ENCODE peak calls at places on chromosomes 3 and 15, in four cellular contexts. R is GM23338, D is A549, Q is upper lobe of right lung. N is an unnamed sample.

GRCh38 chr15:40240619-40241304 is 1.9 kb downstream of the PAK6 start:
- DNase-seq in D (no peak), Q (peak), R (no peak), N (no peak)

GRCh38 chr3:110711130-110711832 is 360.3 kb upstream of the NECTIN3 start:
- DNase-seq in D (no peak), Q (no peak), R (no peak), N (no peak)

GRCh38 chr15:77013786-77014136 is 18.8 kb downstream of the PSTPIP1 start:
- DNase-seq in Q (no peak), D (no peak), R (no peak), N (no peak)

GRCh38 chr3:55244247-55244646 is 242.9 kb downstream of the WNT5A start:
- DNase-seq in Q (no peak), D (no peak), R (no peak), N (no peak)

GRCh38 chr15:32670624-32671022 is 29.1 kb downstream of the SCG5 start:
- DNase-seq in R (no peak), Q (no peak), D (no peak), N (no peak)

GRCh38 chr3:63975705-63976104 is 47.6 kb downstream of the PSMD6 start:
- DNase-seq in R (no peak), D (no peak), Q (no peak), N (no peak)

GRCh38 chr3:131326307-131326706 is 55.3 kb upstream of the NUDT16 start:
- DNase-seq in R (no peak), D (no peak), Q (no peak), N (no peak)

GRCh38 chr15:95106781-95107180 is 875.4 kb downstream of the MCTP2 start:
- DNase-seq in R (no peak), D (no peak), Q (no peak), N (no peak)

GRCh38 chr15:75736256-75736655 is 23.6 kb upstream of the CSPG4 start:
- DNase-seq in R (no peak), Q (peak), D (no peak), N (no peak)

GRCh38 chr15:89885611-89886010 is 8.2 kb downstream of the AP3S2 start:
- DNase-seq in Q (no peak), D (no peak), R (no peak), N (no peak)

GRCh38 chr3:177673105-177673804 is 476.0 kb upstream of the TBL1XR1 start:
- DNase-seq in R (no peak), Q (no peak), D (peak), N (peak)

GRCh38 chr3:138103466-138103865 is 11.9 kb downstream of the DZIP1L start:
- DNase-seq in R (no peak), Q (no peak), D (no peak), N (no peak)

GRCh38 chr15:64930019-64930652 is 18.4 kb downstream of the ANKDD1A start:
- DNase-seq in R (no peak), Q (no peak), D (no peak), N (no peak)

GRCh38 chr3:193851416-193851815 is 258.4 kb downstream of the OPA1 start:
- DNase-seq in R (no peak), D (no peak), Q (no peak), N (no peak)

GRCh38 chr3:172958565-172958964 is 182.5 kb downstream of the SPATA16 start:
- DNase-seq in Q (no peak), D (no peak), R (no peak), N (no peak)

GRCh38 chr15:67276666-67277065 is 22.1 kb downstream of the IQCH start:
- DNase-seq in D (no peak), R (no peak), Q (no peak), N (no peak)

GRCh38 chr3:134933997-134934396 is 138.9 kb downstream of the EPHB1 start:
- DNase-seq in D (no peak), Q (no peak), R (no peak), N (no peak)

GRCh38 chr3:190017575-190018288 is 103.0 kb downstream of the P3H2 start:
- DNase-seq in R (peak), D (peak), Q (no peak), N (no peak)

GRCh38 chr15:42133892-42134502 is 22.4 kb downstream of the PLA2G4F start:
- DNase-seq in D (peak), Q (peak), R (peak), N (no peak)

GRCh38 chr3:141603473-141604035 is 116.7 kb downstream of the RASA2 start:
- DNase-seq in R (no peak), D (no peak), Q (no peak), N (no peak)

GRCh38 chr3:119313461-119313860 is 19.3 kb downstream of the ARHGAP31 start:
- DNase-seq in D (no peak), R (no peak), Q (no peak), N (no peak)

GRCh38 chr15:48510976-48511375 is 134.5 kb downstream of the FBN1 start:
- DNase-seq in R (no peak), Q (no peak), D (no peak), N (no peak)

GRCh38 chr3:42066516-42067181 is 24.5 kb upstream of the TRAK1 start:
- DNase-seq in R (peak), D (no peak), Q (no peak), N (no peak)

DNA sequence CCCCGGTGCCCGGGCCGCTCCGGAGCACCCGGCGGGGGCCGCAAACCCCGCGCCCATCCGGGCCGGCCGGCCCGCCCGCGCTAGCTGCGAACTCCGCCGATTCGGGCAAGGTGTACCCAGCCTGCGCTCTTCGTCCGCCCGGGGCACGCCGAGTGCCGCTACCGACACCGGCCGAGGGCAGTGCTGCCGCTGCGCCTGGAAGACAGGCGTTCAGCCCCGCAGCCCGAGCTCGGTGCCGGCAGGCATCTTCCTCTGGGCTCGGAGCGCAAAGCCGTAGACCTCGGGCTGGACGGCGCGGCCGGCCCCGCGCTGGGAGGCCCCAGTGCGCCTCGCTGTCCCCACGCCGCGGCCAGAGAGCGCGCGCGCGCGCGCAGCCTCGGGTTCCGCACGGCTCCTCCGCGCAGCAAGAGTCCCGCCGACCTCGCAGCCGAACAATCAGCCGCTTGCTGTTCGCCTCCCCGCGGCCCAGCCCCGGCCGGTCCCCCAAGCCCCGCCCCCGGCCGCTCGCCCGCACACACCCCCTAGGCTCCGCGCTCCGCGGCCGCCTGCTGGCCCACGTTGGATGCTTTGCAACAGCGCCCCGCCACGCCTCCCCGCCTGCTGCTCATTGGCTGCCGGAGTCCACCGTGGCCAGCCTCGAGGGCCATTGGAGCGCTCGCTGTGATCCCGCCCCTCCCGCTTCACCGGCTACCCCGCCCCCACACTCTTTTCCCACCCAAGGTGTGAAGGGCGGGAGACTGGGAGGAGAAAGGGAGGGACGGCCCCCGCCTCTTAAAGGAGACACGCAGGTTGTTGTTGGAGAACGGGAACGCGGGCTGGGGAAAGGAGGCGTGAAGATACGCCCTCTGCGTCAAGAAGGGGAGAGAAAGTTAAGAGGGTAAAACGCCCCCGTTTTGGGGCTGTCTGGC is at the start of gene LRIG1:
- DNase-seq in D (peak), Q (peak), R (peak), N (peak)
- TF ChIP-seq CTCF in D (no peak), Q (peak), R (no peak), N (no peak)

GRCh38 chr3:151460240-151460639 is 621 bp downstream of the IGSF10 start:
- DNase-seq in D (no peak), R (no peak), Q (no peak), N (no peak)
- H3K4me3 ChIP-seq in D (peak), R (peak), Q (peak), N (peak)

GRCh38 chr3:126858401-126858800 is 124.5 kb upstream of the PLXNA1 start:
- DNase-seq in Q (no peak), R (no peak), D (no peak), N (no peak)

GRCh38 chr3:126855374-126855773 is 127.5 kb upstream of the PLXNA1 start:
- DNase-seq in R (no peak), D (no peak), Q (no peak), N (no peak)

GRCh38 chr3:126859415-126860246 is 123.3 kb upstream of the PLXNA1 start:
- DNase-seq in D (no peak), R (no peak), Q (no peak), N (no peak)

GRCh38 chr3:126857928-126858327 is 125.0 kb upstream of the PLXNA1 start:
- DNase-seq in Q (no peak), R (no peak), D (no peak), N (no peak)

DNA sequence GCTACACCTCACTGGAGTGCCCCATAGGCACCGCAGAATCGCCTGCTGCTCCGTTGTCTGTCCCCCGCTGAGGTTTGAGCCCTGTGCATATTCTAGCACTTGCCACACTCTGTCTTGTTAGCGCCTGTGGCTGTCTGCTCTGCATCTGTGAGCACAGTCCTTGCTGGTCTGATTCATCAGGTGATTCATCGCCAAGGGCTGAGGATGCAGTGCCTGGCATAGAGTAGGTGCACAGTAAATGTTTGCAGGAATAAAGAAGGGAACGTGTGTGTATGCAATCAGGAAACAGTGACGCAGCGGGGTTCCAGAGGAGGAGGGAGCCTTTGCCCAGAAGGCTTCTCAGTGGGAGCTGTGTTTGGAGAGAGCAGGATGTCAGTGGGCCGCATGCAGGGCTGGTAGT is 124.0 kb upstream of the PLXNA1 start:
- DNase-seq in D (peak), R (no peak), Q (peak), N (no peak)
- TF ChIP-seq CTCF in D (no peak), R (no peak), Q (no peak), N (no peak)

GRCh38 chr15:66164788-66165187 is 88.8 kb downstream of the MEGF11 start:
- DNase-seq in R (no peak), D (no peak), Q (no peak), N (no peak)
- H3K4me3 ChIP-seq in R (no peak), D (no peak), Q (no peak), N (no peak)

DNA sequence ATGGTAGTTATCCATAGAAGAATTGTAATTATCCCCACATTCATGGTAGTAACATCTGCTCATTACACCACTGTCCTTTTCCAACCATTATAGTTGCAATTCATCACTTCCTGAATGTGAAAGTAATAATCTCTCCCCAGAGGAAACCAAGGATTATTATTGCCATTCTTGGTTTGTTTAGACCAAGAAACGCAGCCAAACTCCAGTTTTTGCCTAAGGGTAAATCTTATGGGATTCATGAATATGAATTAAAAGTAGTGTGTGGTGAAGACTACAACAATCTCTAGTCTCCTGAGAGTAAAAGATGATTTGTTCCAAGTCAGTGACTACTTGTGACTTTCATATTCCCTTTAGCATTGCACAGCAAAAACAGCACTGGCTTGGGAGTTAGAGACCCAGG is 45.7 kb upstream of the ABI3BP start:
- DNase-seq in D (no peak), Q (no peak), R (no peak), N (no peak)
- TF ChIP-seq CTCF in D (no peak), Q (no peak), R (no peak), N (no peak)

DNA sequence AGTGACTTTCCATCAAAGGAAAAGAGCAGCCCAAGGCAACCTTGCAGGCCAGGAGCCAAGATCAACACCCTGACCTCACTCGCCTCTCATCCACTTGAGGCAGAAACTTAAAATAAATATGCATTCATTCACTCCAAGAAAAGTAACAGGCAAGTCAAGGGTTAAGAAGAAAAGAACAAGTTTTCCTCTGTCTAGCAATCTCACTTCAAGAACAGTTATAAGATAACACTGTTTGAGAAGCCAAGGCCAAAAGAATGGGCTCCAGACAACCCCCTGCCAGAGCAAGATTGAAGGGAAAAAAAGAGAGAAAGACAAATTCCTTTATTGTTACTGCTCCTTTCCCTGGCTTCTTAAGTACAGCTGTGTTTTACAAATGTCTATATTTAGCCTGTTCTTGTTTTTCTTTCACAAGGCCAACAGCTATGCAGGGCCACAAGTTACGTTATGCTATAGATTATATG is 15.7 kb upstream of the SSUH2 start:
- DNase-seq in Q (no peak), D (no peak), R (no peak), N (no peak)
- H3K4me3 ChIP-seq in Q (no peak), D (no peak), R (no peak), N (no peak)

GRCh38 chr15:31537770-31538592 is 211.3 kb downstream of the KLF13 start:
- DNase-seq in R (peak), Q (no peak), D (no peak), N (no peak)
- TF ChIP-seq CTCF in R (no peak), Q (no peak), D (no peak), N (no peak)

N was measured in retinal pigment epithelial cell.